ENCODE peak calls at places on chromosomes 3 and 15, in six cellular contexts. Z, O, K, C, N and W are unnamed samples.

GRCh38 chr15:75817151-75817935 is 25.9 kb upstream of the UBE2Q2 start:
- DNase-seq in Z (no peak), O (no peak), N (no peak), C (no peak), K (no peak), W (no peak)

GRCh38 chr15:78638658-78639314 is 2.2 kb downstream of the CHRNB4 start:
- DNase-seq in C (peak; percentile 62), Z (peak; percentile 41), K (peak; percentile 35), N (peak; percentile 69), O (peak; percentile 65), W (peak; percentile 42)

GRCh38 chr3:187403768-187404270 is 35.6 kb downstream of the RTP4 start:
- DNase-seq in C (no peak), N (no peak), Z (no peak), O (no peak), K (no peak), W (peak; percentile 42)

GRCh38 chr15:74172751-74173544 is 562 bp upstream of the ISLR start:
- DNase-seq in C (no peak), N (no peak), Z (no peak), K (no peak), O (no peak), W (peak; percentile 51)

GRCh38 chr15:75672646-75673425 is 25.1 kb downstream of the SNX33 start:
- DNase-seq in Z (no peak), O (no peak), K (no peak), N (no peak), C (no peak), W (peak; percentile 64)

GRCh38 chr3:133701435-133702358 is 40.0 kb upstream of the TOPBP1 start:
- DNase-seq in N (no peak), K (no peak), Z (no peak), O (no peak), C (no peak), W (no peak)

GRCh38 chr3:19190136-19190535 is 41.8 kb downstream of the KCNH8 start:
- DNase-seq in Z (no peak), O (no peak), C (no peak), K (no peak), N (no peak), W (no peak)

GRCh38 chr3:127275287-127275781 is 12.5 kb downstream of the PRR20G start:
- DNase-seq in O (peak; percentile 13), N (peak; percentile 13), K (no peak), Z (no peak), C (no peak), W (no peak)

GRCh38 chr15:71820127-71820526 is 9.8 kb downstream of the NR2E3 start:
- DNase-seq in N (no peak), O (no peak), Z (no peak), K (no peak), C (no peak), W (no peak)

GRCh38 chr15:80925597-80926059 is 64.0 kb downstream of the MESD start:
- DNase-seq in N (no peak), O (no peak), Z (no peak), K (no peak), C (peak; percentile 6), W (no peak)

GRCh38 chr3:29247088-29247745 is 33.7 kb upstream of the RBMS3 start:
- DNase-seq in N (no peak), Z (no peak), O (no peak), C (no peak), K (no peak), W (no peak)

GRCh38 chr15:70480196-70480856 is 283.0 kb downstream of the UACA start:
- DNase-seq in Z (peak; percentile 76), K (no peak), O (no peak), N (no peak), C (no peak), W (no peak)

GRCh38 chr3:157175678-157176077 is 15.7 kb upstream of the CCNL1 start:
- DNase-seq in K (no peak), O (peak; percentile 22), C (no peak), Z (no peak), N (no peak), W (no peak)

GRCh38 chr3:188411750-188412149 is 257.8 kb downstream of the LPP start:
- DNase-seq in N (no peak), Z (no peak), C (no peak), K (no peak), O (no peak), W (no peak)

GRCh38 chr3:149373235-149374125 is 4.0 kb downstream of the TM4SF1 start:
- DNase-seq in N (no peak), O (no peak), C (no peak), K (no peak), Z (no peak), W (no peak)

GRCh38 chr3:134453631-134454030 is 32.2 kb downstream of the ANAPC13 start:
- DNase-seq in N (peak; percentile 2), O (no peak), K (no peak), C (no peak), Z (no peak), W (no peak)

GRCh38 chr3:178381971-178382370 is 154.3 kb upstream of the KCNMB2 start:
- DNase-seq in Z (no peak), O (no peak), K (no peak), C (no peak), N (no peak), W (no peak)

GRCh38 chr3:150252462-150252861 is 155.6 kb upstream of the TSC22D2 start:
- DNase-seq in Z (no peak), C (no peak), O (no peak), N (no peak), K (no peak), W (no peak)

GRCh38 chr15:58473720-58474119 is 41.9 kb downstream of the LIPC start:
- DNase-seq in N (no peak), C (no peak), K (no peak), O (no peak), Z (no peak), W (no peak)

GRCh38 chr3:89679686-89680085 is 572.3 kb downstream of the EPHA3 start:
- DNase-seq in Z (no peak), K (no peak), O (no peak), N (no peak), C (no peak), W (no peak)

GRCh38 chr3:141386611-141387110 is 18.4 kb downstream of the ZBTB38 start:
- DNase-seq in C (peak; percentile 73), Z (no peak), N (peak; percentile 63), O (no peak), K (no peak), W (no peak)

GRCh38 chr3:37968784-37969600 is 21.6 kb upstream of the VILL start:
- DNase-seq in N (no peak), C (no peak), Z (no peak), O (no peak), K (no peak), W (no peak)

GRCh38 chr3:172707967-172708366 is 2.9 kb downstream of the NCEH1 start:
- DNase-seq in K (no peak), Z (no peak), N (no peak), O (no peak), C (no peak), W (no peak)

GRCh38 chr3:89303721-89304120 is 196.3 kb downstream of the EPHA3 start:
- DNase-seq in O (no peak), Z (no peak), K (no peak), C (no peak), N (no peak), W (no peak)

GRCh38 chr3:54122802-54123537 is 618 bp downstream of the CACNA2D3 start:
- DNase-seq in O (no peak), C (no peak), Z (no peak), K (no peak), N (no peak), W (no peak)

GRCh38 chr3:76990606-76991005 is 49.3 kb upstream of the ROBO2 start:
- DNase-seq in K (no peak), O (no peak), Z (no peak), N (no peak), C (no peak), W (no peak)

GRCh38 chr15:98866503-98866902 is 141.1 kb downstream of the PGPEP1L start:
- DNase-seq in Z (no peak), N (no peak), C (no peak), K (no peak), O (no peak), W (no peak)